ENCODE peak calls at places on chromosome 13, in four cellular contexts. One of them, this sample, is unnamed.

GRCh38 chr13:44223785-44224432 is 149.7 kb upstream of the SERP2 start:
- DNase-seq in stimulated activated CD4-positive, alpha-beta T cell treated with anti-CD3 and anti-CD28 coated beads, Interleukin-4, amount 100 ng/mL, for 24 hours: no peak
- DNase-seq in M059J: no peak
- DNase-seq in HepG2: no peak
- DNase-seq in this sample: no peak

GRCh38 chr13:33918199-33918932 is 100.4 kb downstream of the RFC3 start:
- DNase-seq in M059J: peak; percentile 84
- DNase-seq in HepG2: no peak
- DNase-seq in stimulated activated CD4-positive, alpha-beta T cell treated with anti-CD3 and anti-CD28 coated beads, Interleukin-4, amount 100 ng/mL, for 24 hours: no peak
- DNase-seq in this sample: peak; percentile 89

GRCh38 chr13:32669030-32669646 is 82.9 kb downstream of the PDS5B start:
- DNase-seq in HepG2: peak; percentile 53
- DNase-seq in stimulated activated CD4-positive, alpha-beta T cell treated with anti-CD3 and anti-CD28 coated beads, Interleukin-4, amount 100 ng/mL, for 24 hours: peak; percentile 16
- DNase-seq in M059J: peak; percentile 33
- DNase-seq in this sample: peak; percentile 76

GRCh38 chr13:31885994-31886393 is 145.6 kb upstream of the FRY start:
- DNase-seq in stimulated activated CD4-positive, alpha-beta T cell treated with anti-CD3 and anti-CD28 coated beads, Interleukin-4, amount 100 ng/mL, for 24 hours: no peak
- DNase-seq in HepG2: no peak
- DNase-seq in M059J: peak; percentile 46
- DNase-seq in this sample: no peak

GRCh38 chr13:43132228-43132627 is 108.8 kb downstream of the DNAJC15 start:
- DNase-seq in M059J: peak; percentile 70
- DNase-seq in stimulated activated CD4-positive, alpha-beta T cell treated with anti-CD3 and anti-CD28 coated beads, Interleukin-4, amount 100 ng/mL, for 24 hours: no peak
- DNase-seq in HepG2: peak; percentile 52
- DNase-seq in this sample: peak; percentile 51

GRCh38 chr13:94210826-94211225 is 268.7 kb downstream of the DCT start:
- DNase-seq in M059J: no peak
- DNase-seq in HepG2: no peak
- DNase-seq in stimulated activated CD4-positive, alpha-beta T cell treated with anti-CD3 and anti-CD28 coated beads, Interleukin-4, amount 100 ng/mL, for 24 hours: peak; percentile 22
- DNase-seq in this sample: peak; percentile 48

GRCh38 chr13:98041081-98041820 is 87.8 kb downstream of the IPO5 start:
- DNase-seq in M059J: no peak
- DNase-seq in HepG2: no peak
- DNase-seq in stimulated activated CD4-positive, alpha-beta T cell treated with anti-CD3 and anti-CD28 coated beads, Interleukin-4, amount 100 ng/mL, for 24 hours: no peak
- DNase-seq in this sample: no peak

GRCh38 chr13:25062479-25062878 is 33.5 kb upstream of the PABPC3 start:
- DNase-seq in HepG2: no peak
- DNase-seq in M059J: no peak
- DNase-seq in stimulated activated CD4-positive, alpha-beta T cell treated with anti-CD3 and anti-CD28 coated beads, Interleukin-4, amount 100 ng/mL, for 24 hours: no peak
- DNase-seq in this sample: no peak

GRCh38 chr13:45356966-45357689 is 16.1 kb upstream of the TPT1 start:
- DNase-seq in M059J: no peak
- DNase-seq in stimulated activated CD4-positive, alpha-beta T cell treated with anti-CD3 and anti-CD28 coated beads, Interleukin-4, amount 100 ng/mL, for 24 hours: no peak
- DNase-seq in HepG2: no peak
- DNase-seq in this sample: no peak

GRCh38 chr13:99965329-99966000 is 6.1 kb downstream of the ZIC5 start:
- DNase-seq in stimulated activated CD4-positive, alpha-beta T cell treated with anti-CD3 and anti-CD28 coated beads, Interleukin-4, amount 100 ng/mL, for 24 hours: no peak
- DNase-seq in M059J: no peak
- DNase-seq in HepG2: no peak
- DNase-seq in this sample: no peak

GRCh38 chr13:42486711-42487198 is 87.2 kb upstream of the TNFSF11 start:
- DNase-seq in M059J: peak; percentile 76
- DNase-seq in HepG2: no peak
- DNase-seq in stimulated activated CD4-positive, alpha-beta T cell treated with anti-CD3 and anti-CD28 coated beads, Interleukin-4, amount 100 ng/mL, for 24 hours: no peak
- DNase-seq in this sample: peak; percentile 73

GRCh38 chr13:60759499-60759898 is 362.5 kb downstream of the TDRD3 start:
- DNase-seq in stimulated activated CD4-positive, alpha-beta T cell treated with anti-CD3 and anti-CD28 coated beads, Interleukin-4, amount 100 ng/mL, for 24 hours: no peak
- DNase-seq in HepG2: peak; percentile 3
- DNase-seq in M059J: peak; percentile 9
- DNase-seq in this sample: peak; percentile 9

GRCh38 chr13:80339841-80340642 is 884 bp downstream of the SPRY2 start:
- DNase-seq in HepG2: peak; percentile 18
- DNase-seq in stimulated activated CD4-positive, alpha-beta T cell treated with anti-CD3 and anti-CD28 coated beads, Interleukin-4, amount 100 ng/mL, for 24 hours: no peak
- DNase-seq in M059J: peak; percentile 50
- DNase-seq in this sample: peak; percentile 46

GRCh38 chr13:105817498-105817897 is 718.0 kb downstream of the EFNB2 start:
- DNase-seq in M059J: no peak
- DNase-seq in HepG2: no peak
- DNase-seq in stimulated activated CD4-positive, alpha-beta T cell treated with anti-CD3 and anti-CD28 coated beads, Interleukin-4, amount 100 ng/mL, for 24 hours: no peak
- DNase-seq in this sample: no peak

GRCh38 chr13:25966086-25966485 is 85.7 kb downstream of the SHISA2 start:
- DNase-seq in M059J: peak; percentile 87
- DNase-seq in stimulated activated CD4-positive, alpha-beta T cell treated with anti-CD3 and anti-CD28 coated beads, Interleukin-4, amount 100 ng/mL, for 24 hours: no peak
- DNase-seq in HepG2: no peak
- DNase-seq in this sample: peak; percentile 48

GRCh38 chr13:79631260-79631659 is 150.3 kb downstream of the NDFIP2 start:
- DNase-seq in HepG2: no peak
- DNase-seq in stimulated activated CD4-positive, alpha-beta T cell treated with anti-CD3 and anti-CD28 coated beads, Interleukin-4, amount 100 ng/mL, for 24 hours: no peak
- DNase-seq in M059J: peak; percentile 93
- DNase-seq in this sample: peak; percentile 73

GRCh38 chr13:102495663-102496062 is 93.8 kb upstream of the FGF14 start:
- DNase-seq in stimulated activated CD4-positive, alpha-beta T cell treated with anti-CD3 and anti-CD28 coated beads, Interleukin-4, amount 100 ng/mL, for 24 hours: no peak
- DNase-seq in HepG2: no peak
- DNase-seq in M059J: no peak
- DNase-seq in this sample: no peak

GRCh38 chr13:103517066-103517767 is 451.0 kb upstream of the SLC10A2 start:
- DNase-seq in stimulated activated CD4-positive, alpha-beta T cell treated with anti-CD3 and anti-CD28 coated beads, Interleukin-4, amount 100 ng/mL, for 24 hours: no peak
- DNase-seq in HepG2: no peak
- DNase-seq in M059J: no peak
- DNase-seq in this sample: no peak

GRCh38 chr13:98492335-98493034 is 84.4 kb downstream of the STK24 start:
- DNase-seq in HepG2: no peak
- DNase-seq in M059J: no peak
- DNase-seq in stimulated activated CD4-positive, alpha-beta T cell treated with anti-CD3 and anti-CD28 coated beads, Interleukin-4, amount 100 ng/mL, for 24 hours: no peak
- DNase-seq in this sample: peak; percentile 40